ENCODE peak calls at places on chromosomes 12 and 14, in four cellular contexts. R, L, H and O are unnamed samples.
A peak's percentile ranks its signal among the peaks of the same experiment; 100 is the strongest.

GRCh38 chr12:31007153-31007495 is 66.5 kb upstream of the DDX11 start:
- DNase-seq in R (no peak), L (no peak), H (no peak), O (peak; percentile 24)

GRCh38 chr12:59626382-59626781 is 30.6 kb downstream of the SLC16A7 start:
- DNase-seq in R (peak; percentile 14), L (no peak), H (no peak), O (no peak)

GRCh38 chr14:101962503-101962874 is 1.9 kb upstream of the DYNC1H1 start:
- DNase-seq in R (peak; percentile 80), L (no peak), H (no peak), O (no peak)

GRCh38 chr12:125133616-125134015 is 68.4 kb downstream of the AACS start:
- DNase-seq in R (no peak), L (no peak), H (no peak), O (no peak)

GRCh38 chr12:112806721-112807120 is 15.2 kb downstream of the RPH3A start:
- DNase-seq in R (no peak), L (no peak), H (no peak), O (no peak)

GRCh38 chr12:125280482-125281377 is 215.5 kb downstream of the AACS start:
- DNase-seq in R (peak; percentile 16), L (no peak), H (peak; percentile 97), O (peak; percentile 92)

GRCh38 chr12:47547077-47547476 is 158.8 kb downstream of the RPAP3 start:
- DNase-seq in R (no peak), L (no peak), H (peak; percentile 59), O (peak; percentile 35)

GRCh38 chr12:75760481-75761324 is 249.3 kb upstream of the KRR1 start:
- DNase-seq in R (no peak), L (no peak), H (no peak), O (no peak)

GRCh38 chr14:69043007-69043444 is 63.9 kb upstream of the ACTN1 start:
- DNase-seq in R (no peak), L (no peak), H (no peak), O (peak; percentile 56)

GRCh38 chr14:96761066-96761465 is 36.1 kb upstream of the VRK1 start:
- DNase-seq in R (no peak), L (no peak), H (no peak), O (no peak)

GRCh38 chr12:54372113-54372806 is 8.0 kb upstream of the GPR84 start:
- DNase-seq in R (no peak), L (no peak), H (no peak), O (peak; percentile 13)

GRCh38 chr14:55749946-55750345 is 169.9 kb downstream of the KTN1 start:
- DNase-seq in R (no peak), L (no peak), H (no peak), O (no peak)

GRCh38 chr12:57603758-57604453 is 718 bp upstream of the DTX3 start:
- DNase-seq in R (peak; percentile 60), L (no peak), H (peak; percentile 83), O (peak; percentile 69)

GRCh38 chr12:30345735-30346445 is 349.8 kb downstream of the IPO8 start:
- DNase-seq in R (no peak), L (no peak), H (no peak), O (no peak)

GRCh38 chr12:116604883-116605641 is 45.9 kb downstream of the MAP1LC3B2 start:
- DNase-seq in R (peak; percentile 51), L (no peak), H (no peak), O (no peak)

GRCh38 chr12:42716521-42716920 is 127.0 kb upstream of the PRICKLE1 start:
- DNase-seq in R (no peak), L (no peak), H (no peak), O (no peak)

GRCh38 chr12:3896851-3897351 is 23.7 kb upstream of the PARP11 start:
- DNase-seq in R (no peak), L (no peak), H (no peak), O (no peak)

GRCh38 chr12:2960432-2960956 is 1.3 kb downstream of the TEAD4 start:
- DNase-seq in R (peak; percentile 36), L (no peak), H (peak; percentile 78), O (no peak)

GRCh38 chr12:107393043-107393725 is 292.4 kb upstream of the PWP1 start:
- DNase-seq in R (no peak), L (no peak), H (no peak), O (no peak)

GRCh38 chr14:93889739-93890138 is 37.4 kb upstream of the FAM181A start:
- DNase-seq in R (no peak), L (no peak), H (no peak), O (no peak)

GRCh38 chr14:63524537-63525155 is 18.5 kb downstream of the PPP2R5E start:
- DNase-seq in R (no peak), L (no peak), H (no peak), O (no peak)

GRCh38 chr14:104681689-104682074 is 7.7 kb upstream of the INF2 start:
- DNase-seq in R (peak; percentile 93), L (no peak), H (peak; percentile 96), O (peak; percentile 95)

GRCh38 chr12:30546121-30546520 is 149.5 kb downstream of the IPO8 start:
- DNase-seq in R (no peak), L (no peak), H (no peak), O (no peak)

GRCh38 chr14:46136456-46136855 is 515.1 kb downstream of the RPL10L start:
- DNase-seq in R (no peak), L (no peak), H (no peak), O (no peak)

GRCh38 chr14:34944744-34945143 is 38.0 kb upstream of the SRP54 start:
- DNase-seq in R (no peak), L (no peak), H (no peak), O (no peak)

GRCh38 chr12:106736051-106736957 is 38.2 kb upstream of the RIC8B start:
- DNase-seq in R (no peak), L (peak; percentile 16), H (peak; percentile 55), O (no peak)

GRCh38 chr12:11719678-11720099 is 70.2 kb downstream of the ETV6 start:
- DNase-seq in R (peak; percentile 94), L (no peak), H (peak; percentile 84), O (peak; percentile 48)

GRCh38 chr12:84070311-84070710 is 842.3 kb downstream of the SLC6A15 start:
- DNase-seq in R (no peak), L (no peak), H (no peak), O (no peak)

GRCh38 chr14:94288610-94289465 is 4.2 kb downstream of the SERPINA10 start:
- DNase-seq in R (no peak), L (no peak), H (no peak), O (peak; percentile 71)

GRCh38 chr14:78143489-78144145 is 26.6 kb upstream of the NRXN3 start:
- DNase-seq in R (peak; percentile 65), L (no peak), H (no peak), O (no peak)

GRCh38 chr14:31950760-31951637 is 126.1 kb upstream of the ARHGAP5 start:
- DNase-seq in R (peak; percentile 71), L (no peak), H (peak; percentile 83), O (peak; percentile 75)

GRCh38 chr12:79935021-79935623 is at the start of gene PPP1R12A:
- DNase-seq in R (peak; percentile 98), L (peak; percentile 97), H (peak; percentile 100), O (peak; percentile 92)

GRCh38 chr12:79934309-79935020 is 432 bp downstream of the PPP1R12A start:
- DNase-seq in R (peak; percentile 74), L (peak; percentile 21), H (peak; percentile 90), O (peak; percentile 65)

GRCh38 chr12:79933580-79934264 is 1.2 kb downstream of the PPP1R12A start:
- DNase-seq in R (no peak), L (peak; percentile 31), H (peak; percentile 65), O (peak; percentile 5)

GRCh38 chr12:79933043-79933442 is 1.9 kb downstream of the PPP1R12A start:
- DNase-seq in R (no peak), L (no peak), H (no peak), O (no peak)

GRCh38 chr12:79932393-79932792 is 2.5 kb downstream of the PPP1R12A start:
- DNase-seq in R (no peak), L (no peak), H (no peak), O (no peak)
- H3K4me3 ChIP-seq in R (peak overlapping the region; percentile 88), L (peak overlapping the region; percentile 69), H (peak overlapping the region; percentile 96), O (no peak overlapping the region)

GRCh38 chr12:64491718-64492117 is 39.8 kb downstream of the TBK1 start:
- DNase-seq in R (no peak), L (no peak), H (no peak), O (no peak)

GRCh38 chr12:64497903-64498302 is 46.0 kb downstream of the TBK1 start:
- DNase-seq in R (no peak), L (no peak), H (no peak), O (no peak)

GRCh38 chr12:64497484-64497883 is 45.6 kb downstream of the TBK1 start:
- DNase-seq in R (no peak), L (no peak), H (no peak), O (no peak)

GRCh38 chr12:64496839-64497400 is 45.0 kb downstream of the TBK1 start:
- DNase-seq in R (no peak), L (no peak), H (no peak), O (no peak)

GRCh38 chr12:64494998-64495729 is 43.2 kb downstream of the TBK1 start:
- DNase-seq in R (no peak), L (no peak), H (no peak), O (no peak)
- H3K36me3 ChIP-seq in R (peaks cover 55% of the 10 kb centered on the region), L (peaks cover 23% of the 10 kb centered on the region), H (peaks cover 79% of the 10 kb centered on the region), O (peaks cover 6% of the 10 kb centered on the region)

GRCh38 chr14:41604793-41605534 is 1.7 kb upstream of the LRFN5 start:
- DNase-seq in R (peak; percentile 29), L (no peak), H (peak; percentile 94), O (peak; percentile 69)

GRCh38 chr14:41606249-41607118 is at the start of gene LRFN5:
- DNase-seq in R (peak; percentile 33), L (peak; percentile 14), H (peak; percentile 86), O (peak; percentile 76)

GRCh38 chr14:41607119-41607785 is 576 bp downstream of the LRFN5 start:
- DNase-seq in R (no peak), L (no peak), H (peak; percentile 68), O (peak; percentile 23)

GRCh38 chr14:41607966-41608663 is 1.4 kb downstream of the LRFN5 start:
- DNase-seq in R (no peak), L (no peak), H (peak; percentile 71), O (peak; percentile 61)

DNA sequence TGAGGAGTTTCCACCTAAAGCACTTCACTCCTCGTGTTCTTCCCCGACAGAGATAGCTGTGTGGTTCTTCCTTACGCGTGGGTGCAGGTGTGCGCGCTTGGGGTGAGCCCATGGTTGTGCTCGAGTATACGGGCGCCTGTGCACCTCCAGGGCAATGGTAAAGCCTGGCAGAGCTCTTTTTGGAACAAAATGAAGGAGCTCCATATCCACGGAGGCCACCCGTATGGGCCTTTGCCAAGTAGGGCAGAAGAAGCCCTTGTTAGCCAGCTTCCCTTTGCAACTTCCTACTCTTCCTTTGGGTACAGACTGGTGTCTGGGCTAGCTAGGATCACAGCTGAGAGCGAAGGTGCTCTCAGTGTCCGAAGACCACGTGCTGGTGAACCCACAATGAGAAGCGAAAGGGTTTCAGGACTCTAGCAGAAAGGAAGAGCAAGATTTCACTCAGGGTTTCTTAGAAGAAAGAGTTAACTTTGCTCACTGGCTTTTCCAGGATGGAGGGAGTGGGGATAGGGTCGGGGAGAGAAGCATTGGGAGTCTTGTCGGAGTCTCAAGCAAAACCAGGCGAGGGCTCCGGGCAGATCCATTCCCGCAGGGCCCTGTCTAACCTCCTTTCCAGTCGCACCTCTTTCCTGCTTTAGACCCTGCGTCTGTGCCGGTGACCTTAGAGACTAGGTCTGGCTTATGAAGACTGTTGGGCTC is 977 bp upstream of the LRFN5 start:
- DNase-seq in R (no peak), L (no peak), H (peak; percentile 91), O (peak; percentile 80)
- H3K27me3 ChIP-seq in R (peaks cover 23% of the 10 kb centered on the region), L (no peaks in the 10 kb centered on the region), H (peaks cover 58% of the 10 kb centered on the region), O (peaks cover 30% of the 10 kb centered on the region)

DNA sequence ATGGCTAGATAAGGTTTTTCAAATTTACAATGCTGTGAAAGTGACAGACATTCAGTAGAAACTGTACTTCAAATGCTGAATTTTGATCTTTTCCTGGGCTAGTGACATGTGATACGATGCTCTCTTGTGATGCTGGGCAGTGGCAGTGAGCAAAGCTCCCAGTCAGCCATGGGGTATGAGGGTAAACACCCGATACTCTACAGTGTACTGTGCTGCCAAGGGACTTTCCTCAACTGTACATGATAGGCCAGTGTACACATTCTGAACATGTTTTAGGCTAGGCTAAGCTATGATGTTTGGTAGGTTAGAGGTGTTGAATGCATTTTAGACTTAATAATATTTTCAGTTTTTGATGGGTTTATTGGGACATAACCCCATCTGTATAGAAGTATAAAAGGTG is 17.6 kb downstream of the MBIP start:
- DNase-seq in R (no peak), L (no peak), H (no peak), O (no peak)
- H3K4me3 ChIP-seq in R (no peak overlapping the region), L (no peak overlapping the region), H (no peak overlapping the region), O (no peak overlapping the region)